ENCODE peak calls at places on chromosomes 3 and 15, in five cellular contexts. P is heart right ventricle, O is spleen, Q is Panc1, S is adrenal gland. M is an unnamed sample.

GRCh38 chr3:113912551-113913246 is 35.1 kb upstream of the ZDHHC23 start:
- DNase-seq in P (no peak), O (no peak), Q (peak; percentile 69), S (peak; percentile 50), M (no peak)

GRCh38 chr3:19357947-19358346 is 209.6 kb downstream of the KCNH8 start:
- DNase-seq in P (no peak), O (no peak), Q (no peak), S (no peak), M (no peak)

GRCh38 chr15:64842099-64842940 is 605 bp downstream of the PLEKHO2 start:
- DNase-seq in P (peak; percentile 38), O (no peak), Q (no peak), S (no peak), M (no peak)

GRCh38 chr3:107679911-107680310 is 157.1 kb downstream of the BBX start:
- DNase-seq in P (no peak), O (no peak), Q (no peak), S (no peak), M (no peak)

GRCh38 chr3:14602006-14602803 is 49.4 kb upstream of the CCDC174 start:
- DNase-seq in P (no peak), O (no peak), Q (no peak), S (no peak), M (no peak)

GRCh38 chr15:85773249-85773648 is 21.5 kb downstream of the KLHL25 start:
- DNase-seq in P (no peak), O (no peak), Q (no peak), S (no peak), M (no peak)

GRCh38 chr3:193702967-193703366 is 110.0 kb downstream of the OPA1 start:
- DNase-seq in P (no peak), O (no peak), Q (no peak), S (no peak), M (no peak)

GRCh38 chr3:45413172-45413765 is 24.9 kb downstream of the LARS2 start:
- DNase-seq in P (no peak), O (no peak), Q (no peak), S (no peak), M (no peak)

GRCh38 chr3:197428117-197428761 is 127.5 kb downstream of the BDH1 start:
- DNase-seq in P (peak; percentile 35), O (no peak), Q (no peak), S (peak; percentile 18), M (no peak)

GRCh38 chr3:29642393-29643033 is 361.6 kb downstream of the RBMS3 start:
- DNase-seq in P (peak; percentile 47), O (no peak), Q (no peak), S (peak; percentile 67), M (no peak)

GRCh38 chr15:84033793-84034553 is 201.6 kb upstream of the GOLGA6L4 start:
- DNase-seq in P (no peak), O (no peak), Q (no peak), S (no peak), M (no peak)

DNA sequence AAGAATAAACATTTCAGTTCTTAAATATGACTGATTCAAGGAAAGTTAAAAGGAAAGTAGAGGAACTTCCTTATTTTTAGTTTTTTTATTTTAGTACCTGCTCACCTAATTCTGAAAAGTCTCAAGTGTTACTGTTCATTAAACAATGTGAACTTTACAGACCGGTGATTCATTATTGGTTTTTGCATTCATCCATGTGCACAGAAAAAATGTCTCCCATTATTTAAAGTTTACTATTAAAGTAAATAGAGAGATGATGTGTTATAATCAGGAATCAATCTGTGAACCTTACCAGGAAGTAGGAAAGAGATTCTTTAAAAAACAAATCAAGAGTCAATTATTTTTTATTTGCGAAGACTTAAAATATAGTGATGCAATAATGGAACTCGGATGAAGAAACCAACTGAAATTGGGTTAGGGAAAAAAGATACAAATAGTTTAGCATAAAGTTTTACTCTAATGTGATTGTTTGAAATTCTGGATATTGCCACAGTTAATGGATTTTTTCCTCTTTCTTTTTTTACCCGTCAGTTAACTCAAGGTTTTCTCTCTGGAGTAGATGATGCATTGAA is 119.4 kb upstream of the SAMMSON start:
- DNase-seq in P (no peak), O (no peak), Q (no peak), S (no peak), M (no peak)
- H3K4me3 ChIP-seq in P (no peak overlapping the region), O (no peak overlapping the region), Q (no peak overlapping the region), S (no peak overlapping the region), M (no peak overlapping the region)

GRCh38 chr3:73546961-73547360 is 77.8 kb downstream of the PDZRN3 start:
- DNase-seq in P (no peak), O (no peak), Q (no peak), S (no peak), M (no peak)

GRCh38 chr3:73550011-73550410 is 74.7 kb downstream of the PDZRN3 start:
- DNase-seq in P (no peak), O (no peak), Q (no peak), S (no peak), M (no peak)

GRCh38 chr3:73552700-73553099 is 72.0 kb downstream of the PDZRN3 start:
- DNase-seq in P (no peak), O (no peak), Q (no peak), S (no peak), M (no peak)

GRCh38 chr3:73549071-73549600 is 75.6 kb downstream of the PDZRN3 start:
- DNase-seq in P (no peak), O (no peak), Q (no peak), S (no peak), M (no peak)

DNA sequence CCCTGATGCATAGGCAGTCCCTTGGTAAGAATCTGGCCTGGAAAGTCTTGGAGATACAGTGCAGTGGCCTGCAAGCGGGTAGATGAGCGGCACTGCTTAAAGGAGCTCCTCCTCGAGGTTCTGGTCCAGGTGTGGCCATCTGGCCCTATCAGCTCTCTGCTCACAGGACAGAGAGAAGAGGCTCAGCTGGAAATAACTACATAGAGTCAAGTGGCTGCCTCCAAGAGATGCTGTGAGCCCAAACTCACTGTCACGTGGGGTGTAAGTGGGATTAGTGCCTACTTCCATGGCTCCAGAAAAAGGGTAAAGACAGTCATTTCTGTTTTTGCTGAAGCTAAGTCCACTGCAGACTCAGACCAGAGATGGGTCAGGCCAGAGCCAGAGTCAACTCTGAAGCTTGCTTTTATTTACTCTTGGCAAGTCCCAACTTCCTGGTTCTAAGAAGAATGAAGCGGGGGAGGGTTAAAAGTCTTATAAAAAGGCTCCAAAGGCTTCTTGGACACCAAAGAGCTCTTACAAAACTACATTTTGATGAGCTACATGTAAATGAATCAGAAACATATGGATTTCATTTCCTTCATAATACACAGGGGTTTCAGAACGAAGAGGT is 77.2 kb downstream of the PDZRN3 start:
- DNase-seq in P (no peak), O (no peak), Q (no peak), S (no peak), M (no peak)
- H3K4me3 ChIP-seq in P (no peak overlapping the region), O (no peak overlapping the region), Q (no peak overlapping the region), S (no peak overlapping the region), M (no peak overlapping the region)

GRCh38 chr15:99054025-99054387 is 46.4 kb upstream of the PGPEP1L start:
- DNase-seq in P (peak; percentile 30), O (no peak), Q (peak; percentile 76), S (no peak), M (no peak)
- H3K4me3 ChIP-seq in P (no peak overlapping the region), O (no peak overlapping the region), Q (no peak overlapping the region), S (no peak overlapping the region), M (no peak overlapping the region)

DNA sequence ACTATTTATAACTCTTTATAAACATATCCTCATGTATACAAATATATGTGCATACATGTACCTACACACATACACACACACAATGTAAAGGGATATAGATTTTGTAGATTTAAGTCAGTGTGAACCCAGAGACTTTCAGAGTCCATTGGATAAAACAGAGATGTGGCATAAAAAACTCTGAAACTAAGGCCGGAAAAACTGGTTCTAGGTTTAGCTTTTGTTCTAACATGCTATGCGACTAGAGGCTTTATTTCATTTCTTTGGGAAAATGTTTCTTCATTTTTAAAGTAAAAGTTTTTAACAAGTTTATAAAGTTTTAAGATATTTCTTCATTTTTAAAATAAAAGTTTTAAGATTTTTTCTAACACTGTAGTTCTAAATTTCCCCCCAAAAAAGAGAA is 36.7 kb downstream of the ZPLD1 start:
- DNase-seq in P (no peak), O (no peak), Q (no peak), S (no peak), M (no peak)
- H3K4me3 ChIP-seq in P (no peak overlapping the region), O (no peak overlapping the region), Q (no peak overlapping the region), S (no peak overlapping the region), M (no peak overlapping the region)

GRCh38 chr3:60577601-60578000 is 673.7 kb downstream of the FHIT start:
- DNase-seq in P (no peak), O (no peak), Q (no peak), S (no peak), M (no peak)
- H3K4me3 ChIP-seq in P (no peak overlapping the region), O (no peak overlapping the region), Q (no peak overlapping the region), S (no peak overlapping the region), M (no peak overlapping the region)

DNA sequence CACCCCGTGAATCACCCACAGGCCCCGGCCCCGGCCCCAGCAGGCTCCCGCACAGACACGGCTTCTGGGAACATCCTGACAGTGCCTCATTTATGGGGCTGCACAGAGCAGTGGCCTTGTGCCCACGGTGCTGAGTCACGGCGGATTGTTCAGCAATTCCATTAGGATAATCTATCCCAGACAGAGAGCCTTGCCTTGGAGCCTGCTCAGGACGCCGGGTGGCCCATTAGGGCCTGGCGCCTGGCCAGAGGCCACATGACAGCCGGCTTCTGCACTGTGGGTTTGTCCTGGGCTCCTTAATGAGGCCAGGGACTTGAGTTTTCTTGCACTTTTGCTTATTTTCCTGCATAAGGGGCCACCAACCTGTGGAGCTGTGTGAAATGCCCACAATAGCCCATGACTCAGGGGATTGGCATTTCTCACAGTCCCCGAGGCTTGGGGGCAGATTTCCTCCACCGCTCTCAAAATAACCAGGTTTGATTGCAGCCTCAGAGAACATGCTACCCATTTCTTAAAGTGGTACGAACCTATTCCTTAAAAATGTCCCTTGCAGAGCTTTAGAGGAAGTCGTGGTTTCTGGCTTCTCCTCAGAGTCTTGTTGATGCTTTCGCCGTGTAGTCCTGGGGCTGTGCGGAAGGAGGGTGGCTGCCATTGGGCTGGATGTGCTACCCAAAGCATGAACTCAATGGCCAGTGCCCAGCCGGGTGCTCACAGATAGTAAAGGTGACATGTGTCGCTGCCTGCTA is 19.0 kb downstream of the SYNM start:
- DNase-seq in P (peak; percentile 86), O (no peak), Q (no peak), S (peak; percentile 97), M (peak; percentile 92)
- H3K4me3 ChIP-seq in P (peak overlapping the region; percentile 44), O (no peak overlapping the region), Q (peak overlapping the region; percentile 21), S (no peak overlapping the region), M (peak overlapping the region; percentile 43)

M was measured in dorsolateral prefrontal cortex.